ENCODE peak calls at places on chromosomes 12 and 14, in eight cellular contexts. One of them, this sample, is unnamed.

GRCh38 chr14:80164991-80165390 is 46.3 kb downstream of the DIO2 start:
- DNase-seq in left ventricle myocardium inferior: no peak
- DNase-seq in stimulated activated CD8-positive, alpha-beta memory T cell treated with anti-CD3 and anti-CD28 coated beads, Interleukin-4, amount 100 ng/mL, for 48 hours: no peak
- DNase-seq in fibroblast of pulmonary artery: peak
- DNase-seq in activated T-cell treated with anti-CD3 and anti-CD28 coated beads for 4 hours: no peak
- DNase-seq in stimulated activated CD4-positive, alpha-beta T cell treated with anti-CD3 and anti-CD28 coated beads, Interleukin-2, amount 100 ng/mL, for 24 hours: no peak
- DNase-seq in NCI-H1436: no peak
- DNase-seq in HTR-8/SVneo: no peak
- DNase-seq in this sample: no peak

GRCh38 chr12:67358686-67359374 is 89.7 kb downstream of the CAND1 start:
- DNase-seq in left ventricle myocardium inferior: no peak
- DNase-seq in stimulated activated CD8-positive, alpha-beta memory T cell treated with anti-CD3 and anti-CD28 coated beads, Interleukin-4, amount 100 ng/mL, for 48 hours: no peak
- DNase-seq in fibroblast of pulmonary artery: peak
- DNase-seq in activated T-cell treated with anti-CD3 and anti-CD28 coated beads for 4 hours: no peak
- DNase-seq in stimulated activated CD4-positive, alpha-beta T cell treated with anti-CD3 and anti-CD28 coated beads, Interleukin-2, amount 100 ng/mL, for 24 hours: no peak
- DNase-seq in NCI-H1436: no peak
- DNase-seq in HTR-8/SVneo: no peak
- DNase-seq in this sample: no peak

GRCh38 chr12:46224401-46224800 is 44.4 kb downstream of the SLC38A1 start:
- DNase-seq in left ventricle myocardium inferior: peak
- DNase-seq in stimulated activated CD8-positive, alpha-beta memory T cell treated with anti-CD3 and anti-CD28 coated beads, Interleukin-4, amount 100 ng/mL, for 48 hours: no peak
- DNase-seq in fibroblast of pulmonary artery: peak
- DNase-seq in activated T-cell treated with anti-CD3 and anti-CD28 coated beads for 4 hours: no peak
- DNase-seq in stimulated activated CD4-positive, alpha-beta T cell treated with anti-CD3 and anti-CD28 coated beads, Interleukin-2, amount 100 ng/mL, for 24 hours: no peak
- DNase-seq in NCI-H1436: no peak
- DNase-seq in HTR-8/SVneo: no peak
- DNase-seq in this sample: no peak

GRCh38 chr12:95774311-95775045 is 16.1 kb downstream of the NTN4 start:
- DNase-seq in left ventricle myocardium inferior: no peak
- DNase-seq in stimulated activated CD8-positive, alpha-beta memory T cell treated with anti-CD3 and anti-CD28 coated beads, Interleukin-4, amount 100 ng/mL, for 48 hours: no peak
- DNase-seq in fibroblast of pulmonary artery: peak
- DNase-seq in activated T-cell treated with anti-CD3 and anti-CD28 coated beads for 4 hours: no peak
- DNase-seq in stimulated activated CD4-positive, alpha-beta T cell treated with anti-CD3 and anti-CD28 coated beads, Interleukin-2, amount 100 ng/mL, for 24 hours: no peak
- DNase-seq in NCI-H1436: no peak
- DNase-seq in HTR-8/SVneo: no peak
- DNase-seq in this sample: no peak

GRCh38 chr12:124537525-124538193 is 29.8 kb downstream of the NCOR2 start:
- DNase-seq in left ventricle myocardium inferior: no peak
- DNase-seq in stimulated activated CD8-positive, alpha-beta memory T cell treated with anti-CD3 and anti-CD28 coated beads, Interleukin-4, amount 100 ng/mL, for 48 hours: no peak
- DNase-seq in fibroblast of pulmonary artery: no peak
- DNase-seq in activated T-cell treated with anti-CD3 and anti-CD28 coated beads for 4 hours: no peak
- DNase-seq in stimulated activated CD4-positive, alpha-beta T cell treated with anti-CD3 and anti-CD28 coated beads, Interleukin-2, amount 100 ng/mL, for 24 hours: no peak
- DNase-seq in NCI-H1436: no peak
- DNase-seq in HTR-8/SVneo: no peak
- DNase-seq in this sample: no peak

GRCh38 chr14:51219473-51220448 is 20.3 kb upstream of the TMX1 start:
- DNase-seq in left ventricle myocardium inferior: no peak
- DNase-seq in stimulated activated CD8-positive, alpha-beta memory T cell treated with anti-CD3 and anti-CD28 coated beads, Interleukin-4, amount 100 ng/mL, for 48 hours: no peak
- DNase-seq in fibroblast of pulmonary artery: peak
- DNase-seq in activated T-cell treated with anti-CD3 and anti-CD28 coated beads for 4 hours: no peak
- DNase-seq in stimulated activated CD4-positive, alpha-beta T cell treated with anti-CD3 and anti-CD28 coated beads, Interleukin-2, amount 100 ng/mL, for 24 hours: no peak
- DNase-seq in NCI-H1436: no peak
- DNase-seq in HTR-8/SVneo: no peak
- DNase-seq in this sample: no peak

GRCh38 chr12:5567021-5567744 is 135.3 kb downstream of the NTF3 start:
- DNase-seq in left ventricle myocardium inferior: peak
- DNase-seq in stimulated activated CD8-positive, alpha-beta memory T cell treated with anti-CD3 and anti-CD28 coated beads, Interleukin-4, amount 100 ng/mL, for 48 hours: no peak
- DNase-seq in fibroblast of pulmonary artery: no peak
- DNase-seq in activated T-cell treated with anti-CD3 and anti-CD28 coated beads for 4 hours: no peak
- DNase-seq in stimulated activated CD4-positive, alpha-beta T cell treated with anti-CD3 and anti-CD28 coated beads, Interleukin-2, amount 100 ng/mL, for 24 hours: no peak
- DNase-seq in NCI-H1436: no peak
- DNase-seq in HTR-8/SVneo: no peak
- DNase-seq in this sample: no peak

GRCh38 chr14:77314539-77314938 is 6.1 kb downstream of the POMT2 start:
- DNase-seq in left ventricle myocardium inferior: no peak
- DNase-seq in stimulated activated CD8-positive, alpha-beta memory T cell treated with anti-CD3 and anti-CD28 coated beads, Interleukin-4, amount 100 ng/mL, for 48 hours: no peak
- DNase-seq in fibroblast of pulmonary artery: no peak
- DNase-seq in activated T-cell treated with anti-CD3 and anti-CD28 coated beads for 4 hours: no peak
- DNase-seq in stimulated activated CD4-positive, alpha-beta T cell treated with anti-CD3 and anti-CD28 coated beads, Interleukin-2, amount 100 ng/mL, for 24 hours: no peak
- DNase-seq in NCI-H1436: no peak
- DNase-seq in HTR-8/SVneo: no peak
- DNase-seq in this sample: no peak

This sample was measured in activated naive CD4-positive, alpha-beta T cell.